ENCODE peak calls at places on chromosomes 3 and 15, in six cellular contexts. I is K562, U is cardiac muscle cell, O is Peyer's patch, Y is H1, P is neural progenitor cell. J is an unnamed sample. For H3K4me1, the result is how much of the 10 kb centered on the place peaks cover.

GRCh38 chr3:55180936-55181535 is 253.2 kb upstream of the LRTM1 start:
- DNase-seq in I (peak), U (peak), O (peak), Y (peak), P (peak), J (no peak)

GRCh38 chr15:67548862-67549651 is 6.6 kb downstream of the MAP2K5 start:
- DNase-seq in I (no peak), U (no peak), O (no peak), Y (peak), P (peak), J (no peak)

GRCh38 chr3:40979962-40980361 is 219.3 kb upstream of the CTNNB1 start:
- DNase-seq in I (no peak), U (no peak), O (no peak), Y (no peak), P (no peak), J (no peak)

GRCh38 chr3:155748611-155749365 is 3.9 kb upstream of the PLCH1 start:
- DNase-seq in I (no peak), U (no peak), O (no peak), Y (no peak), P (no peak), J (no peak)

GRCh38 chr3:123325766-123326256 is 123.1 kb downstream of the ADCY5 start:
- DNase-seq in I (no peak), U (no peak), O (no peak), Y (no peak), P (no peak), J (no peak)

GRCh38 chr3:68893600-68894239 is 38.6 kb downstream of the TAFA4 start:
- DNase-seq in I (peak), U (peak), O (no peak), Y (no peak), P (peak), J (no peak)

GRCh38 chr3:56704706-56705105 is 21.6 kb upstream of the TASOR start:
- DNase-seq in I (no peak), U (no peak), O (no peak), Y (no peak), P (no peak), J (no peak)

GRCh38 chr3:193207874-193208273 is 33.1 kb upstream of the PLAAT1 start:
- DNase-seq in I (no peak), U (no peak), O (no peak), Y (no peak), P (no peak), J (no peak)

GRCh38 chr3:105385868-105386508 is 19.3 kb downstream of the ALCAM start:
- DNase-seq in I (no peak), U (no peak), O (no peak), Y (no peak), P (no peak), J (no peak)

GRCh38 chr3:125240496-125240895 is 27.9 kb upstream of the SLC12A8 start:
- DNase-seq in I (no peak), U (peak), O (no peak), Y (no peak), P (no peak), J (no peak)

GRCh38 chr15:33296856-33297255 is 13.9 kb upstream of the RYR3 start:
- DNase-seq in I (no peak), U (no peak), O (no peak), Y (no peak), P (no peak), J (no peak)

GRCh38 chr3:117141821-117142220 is 432.2 kb downstream of the TUSC7 start:
- DNase-seq in I (no peak), U (no peak), O (no peak), Y (no peak), P (no peak), J (no peak)

GRCh38 chr3:186121968-186122367 is 13.1 kb upstream of the ETV5 start:
- DNase-seq in I (no peak), U (no peak), O (no peak), Y (peak), P (no peak), J (no peak)

GRCh38 chr3:197458179-197458707 is 97.5 kb downstream of the BDH1 start:
- DNase-seq in I (no peak), U (no peak), O (peak), Y (no peak), P (no peak), J (no peak)

GRCh38 chr3:74663178-74663577 is 48.7 kb upstream of the CNTN3 start:
- DNase-seq in I (no peak), U (no peak), O (no peak), Y (no peak), P (no peak), J (no peak)

DNA sequence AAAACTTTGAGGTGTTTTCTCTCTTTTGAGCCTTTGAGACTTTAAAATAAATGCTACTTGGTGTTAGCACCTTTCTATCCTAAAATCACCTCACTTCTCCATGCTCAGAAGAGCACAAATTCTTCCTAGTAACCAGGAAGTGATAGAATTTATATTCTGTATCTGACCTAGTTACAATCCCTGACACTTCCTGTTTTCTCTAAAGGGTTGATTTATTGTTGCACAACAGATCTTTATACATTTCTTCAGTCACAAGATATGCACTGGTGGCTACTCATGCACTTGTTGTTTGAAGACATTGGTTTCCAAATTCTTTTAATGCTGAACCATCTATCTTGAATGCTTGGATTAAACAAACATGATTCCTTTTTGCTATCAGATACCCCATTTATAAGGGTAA is 47.2 kb upstream of the CNTN3 start:
- DNase-seq in I (no peak), U (no peak), O (no peak), Y (no peak), P (no peak), J (no peak)
- H3K27ac ChIP-seq in I (no peak), U (no peak), O (no peak), Y (no peak), P (no peak), J (no peak)

GRCh38 chr15:74870496-74871213 is 2.5 kb downstream of the SCAMP2 start:
- DNase-seq in I (no peak), U (no peak), O (no peak), Y (no peak), P (no peak), J (no peak)

GRCh38 chr15:74867562-74868458 is 5.4 kb downstream of the SCAMP2 start:
- DNase-seq in I (no peak), U (no peak), O (peak), Y (no peak), P (no peak), J (no peak)

GRCh38 chr15:74869372-74869725 is 3.8 kb downstream of the SCAMP2 start:
- DNase-seq in I (no peak), U (no peak), O (no peak), Y (no peak), P (no peak), J (no peak)

GRCh38 chr15:74872702-74873035 is 496 bp downstream of the SCAMP2 start:
- DNase-seq in I (no peak), U (no peak), O (no peak), Y (no peak), P (no peak), J (no peak)

DNA sequence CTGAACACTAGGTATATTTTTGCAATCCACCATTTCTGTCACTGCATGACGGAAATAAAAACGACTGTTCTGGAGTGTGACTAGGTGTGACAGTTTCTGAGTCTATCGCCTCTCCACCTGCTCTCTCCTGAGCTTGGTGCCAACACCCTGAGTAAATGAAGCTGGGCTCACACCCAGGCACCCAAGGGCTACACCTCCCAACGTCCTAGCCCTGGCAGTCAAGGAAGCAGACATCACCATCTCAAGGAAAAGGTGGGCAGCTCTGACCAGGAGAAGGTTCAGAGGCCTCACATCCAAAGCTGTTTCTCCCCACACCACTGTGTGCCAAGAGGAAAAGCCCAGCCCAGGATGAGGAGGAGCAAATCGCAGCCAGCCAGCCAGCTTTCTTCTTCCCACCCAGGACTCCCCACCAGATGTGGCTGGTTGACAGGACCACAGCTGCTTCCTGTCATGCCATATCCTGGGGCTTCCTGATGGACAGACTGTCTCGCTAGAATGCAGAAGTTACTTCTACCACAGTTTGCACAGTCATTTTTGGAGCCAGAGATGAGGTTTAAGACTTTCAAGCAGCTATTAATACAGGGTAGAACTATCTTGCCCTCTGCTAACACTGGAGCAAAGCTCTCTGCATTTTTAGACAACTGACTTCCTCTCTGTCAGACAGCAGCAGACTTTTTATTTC is 3.3 kb downstream of the SCAMP2 start:
- DNase-seq in I (no peak), U (peak), O (peak), Y (no peak), P (no peak), J (peak)
- H3K4me1 ChIP-seq in I (under half), U (under half), O (under half), Y (under half), P (under half), J (half or more)

DNA sequence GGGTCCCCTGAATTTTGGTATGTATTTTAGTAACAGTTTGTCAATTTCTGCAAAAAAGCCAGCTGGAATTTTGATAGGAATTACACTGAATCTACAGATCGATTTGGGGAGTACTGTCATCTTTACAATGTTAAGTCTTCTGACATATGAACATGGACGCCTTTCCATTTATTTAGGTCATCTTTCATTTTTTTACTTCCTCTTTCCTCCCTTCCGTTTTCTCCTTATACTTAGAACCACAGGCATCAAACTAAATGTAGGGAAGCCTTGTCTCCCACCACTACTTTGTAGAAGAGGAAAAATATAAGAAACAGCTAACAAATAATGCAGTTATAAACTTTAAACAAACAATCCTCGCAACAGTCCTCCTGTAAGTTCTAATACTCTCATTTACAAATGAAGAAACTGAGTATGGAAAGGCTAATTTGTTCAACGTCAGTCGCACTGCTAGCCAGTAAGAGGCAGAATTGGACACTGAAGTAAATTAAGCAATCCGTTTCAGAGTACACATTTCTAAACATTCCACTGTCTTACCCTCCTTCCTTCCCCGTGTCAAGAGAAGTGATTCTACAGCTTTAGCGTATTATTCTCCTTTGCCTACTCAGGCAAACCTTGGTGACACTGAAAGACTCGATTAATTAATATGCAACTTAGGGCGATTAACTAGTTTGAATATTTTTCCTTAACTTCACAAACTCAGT is 25.6 kb downstream of the RHOA start:
- DNase-seq in I (no peak), U (no peak), O (no peak), Y (no peak), P (no peak), J (no peak)
- H3K27ac ChIP-seq in I (peak), U (no peak), O (no peak), Y (no peak), P (no peak), J (no peak)

GRCh38 chr3:131221731-131222130 is 159.8 kb upstream of the NUDT16 start:
- DNase-seq in I (no peak), U (peak), O (no peak), Y (no peak), P (no peak), J (no peak)

GRCh38 chr3:131218196-131218595 is 163.4 kb upstream of the NUDT16 start:
- DNase-seq in I (no peak), U (peak), O (no peak), Y (no peak), P (no peak), J (no peak)

GRCh38 chr3:131216801-131217200 is 164.8 kb upstream of the NUDT16 start:
- DNase-seq in I (peak), U (peak), O (peak), Y (no peak), P (peak), J (no peak)

GRCh38 chr3:131216340-131216739 is 165.2 kb upstream of the NUDT16 start:
- DNase-seq in I (no peak), U (peak), O (no peak), Y (no peak), P (no peak), J (no peak)

GRCh38 chr3:131217296-131217741 is 164.3 kb upstream of the NUDT16 start:
- DNase-seq in I (peak), U (peak), O (no peak), Y (no peak), P (no peak), J (no peak)
- H3K4me1 ChIP-seq in I (under half), U (under half), O (under half), Y (under half), P (under half), J (under half)

DNA sequence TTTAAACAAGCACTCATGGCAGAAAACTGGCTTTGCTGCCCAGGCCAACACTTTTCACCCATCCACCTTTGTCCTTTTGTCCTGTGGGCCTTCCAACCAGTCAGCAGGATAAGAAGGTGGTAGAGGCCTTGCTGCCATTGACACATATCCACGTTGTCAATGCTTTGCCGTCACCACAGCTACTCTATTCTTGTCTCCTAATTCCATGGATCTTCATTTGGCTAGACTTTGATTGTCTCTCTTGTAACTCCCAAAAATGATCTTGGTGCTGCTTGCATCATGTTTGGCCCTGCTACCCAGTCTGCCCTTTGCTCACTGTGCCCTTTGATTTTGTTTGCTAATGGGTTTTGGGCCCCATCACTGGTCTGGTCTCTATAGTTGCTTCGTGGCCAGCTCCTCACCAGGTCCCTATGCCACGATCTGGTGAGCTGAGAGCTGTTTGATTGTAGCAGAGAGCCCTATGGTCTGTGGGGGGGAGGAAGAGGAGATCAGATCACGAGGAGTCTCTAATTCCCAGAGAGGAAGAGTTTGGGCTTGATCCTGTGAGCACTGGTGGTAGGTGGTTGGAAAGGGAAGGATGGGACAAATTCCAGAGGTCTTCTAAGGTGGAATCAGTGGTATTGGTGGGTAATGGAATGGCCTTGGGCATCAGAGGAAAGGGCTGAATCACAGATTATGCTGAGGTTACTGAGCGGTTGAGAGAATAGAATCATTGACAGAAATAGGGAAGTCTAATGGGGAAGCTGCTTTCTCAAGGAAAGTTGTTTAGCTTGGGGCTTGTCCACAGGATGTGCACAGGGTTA is 40.3 kb downstream of the ABHD2 start:
- DNase-seq in I (no peak), U (no peak), O (no peak), Y (no peak), P (no peak), J (no peak)
- H3K27ac ChIP-seq in I (peak), U (no peak), O (peak), Y (no peak), P (no peak), J (no peak)